ENCODE peak calls at places on chromosomes 5 and 9, in ten cellular contexts. V, G, N, E, R, W, S, I, O and Z are unnamed samples.

GRCh38 chr5:14695152-14695551 is 30.6 kb downstream of the OTULIN start:
- DNase-seq in V (no peak), G (no peak), N (no peak), E (no peak), R (no peak), W (no peak), S (no peak), I (no peak), O (no peak), Z (no peak)

GRCh38 chr5:100464418-100464817 is 70.8 kb upstream of the FAM174A start:
- DNase-seq in V (peak), G (no peak), N (no peak), E (no peak), R (peak), W (no peak), S (no peak), I (no peak), O (no peak), Z (no peak)

GRCh38 chr9:8823131-8823895 is 1023.7 kb upstream of the DMAC1 start:
- DNase-seq in V (no peak), G (no peak), N (no peak), E (no peak), R (no peak), W (no peak), S (no peak), I (no peak), O (no peak), Z (no peak)

GRCh38 chr5:144309265-144309664 is 138.6 kb downstream of the KCTD16 start:
- DNase-seq in V (no peak), G (no peak), N (no peak), E (no peak), R (no peak), W (no peak), S (no peak), I (no peak), O (no peak), Z (no peak)

GRCh38 chr9:105062222-105062850 is 134.4 kb upstream of the ABCA1 start:
- DNase-seq in V (peak), G (no peak), N (no peak), E (no peak), R (no peak), W (no peak), S (no peak), I (no peak), O (no peak), Z (no peak)

GRCh38 chr5:120808606-120809005 is 344.5 kb downstream of the PRR16 start:
- DNase-seq in V (no peak), G (no peak), N (no peak), E (no peak), R (no peak), W (no peak), S (no peak), I (no peak), O (peak), Z (no peak)

GRCh38 chr9:23341346-23341745 is 484.7 kb downstream of the ELAVL2 start:
- DNase-seq in V (no peak), G (no peak), N (no peak), E (no peak), R (no peak), W (no peak), S (no peak), I (no peak), O (no peak), Z (no peak)

GRCh38 chr9:94779101-94779500 is 52.6 kb downstream of the AOPEP start:
- DNase-seq in V (peak), G (no peak), N (no peak), E (no peak), R (no peak), W (no peak), S (no peak), I (no peak), O (no peak), Z (no peak)

GRCh38 chr9:128149001-128149701 is at the start of gene LCN2:
- DNase-seq in V (peak), G (peak), N (no peak), E (no peak), R (peak), W (no peak), S (no peak), I (peak), O (no peak), Z (no peak)

GRCh38 chr5:56543431-56544385 is 271.6 kb upstream of the MAP3K1 start:
- DNase-seq in V (peak), G (no peak), N (no peak), E (no peak), R (peak), W (no peak), S (no peak), I (no peak), O (no peak), Z (no peak)

GRCh38 chr9:87181670-87182069 is 234.4 kb upstream of the GAS1 start:
- DNase-seq in V (no peak), G (no peak), N (no peak), E (peak), R (no peak), W (no peak), S (no peak), I (no peak), O (no peak), Z (no peak)

GRCh38 chr9:29751220-29751619 is 2177.9 kb upstream of the C9orf72 start:
- DNase-seq in V (no peak), G (no peak), N (no peak), E (no peak), R (no peak), W (no peak), S (no peak), I (no peak), O (no peak), Z (no peak)

GRCh38 chr5:172455087-172455381 is 709 bp upstream of the SH3PXD2B start:
- DNase-seq in V (no peak), G (no peak), N (no peak), E (no peak), R (no peak), W (no peak), S (no peak), I (no peak), O (no peak), Z (no peak)

GRCh38 chr5:39209924-39210323 is 9.4 kb downstream of the FYB1 start:
- DNase-seq in V (no peak), G (no peak), N (no peak), E (peak), R (no peak), W (no peak), S (no peak), I (peak), O (no peak), Z (no peak)

GRCh38 chr5:38124321-38124720 is 134.0 kb upstream of the EGFLAM start:
- DNase-seq in V (no peak), G (no peak), N (no peak), E (no peak), R (no peak), W (no peak), S (no peak), I (no peak), O (no peak), Z (no peak)

GRCh38 chr5:4832491-4832890 is 307.6 kb upstream of the ADAMTS16 start:
- DNase-seq in V (no peak), G (no peak), N (no peak), E (no peak), R (no peak), W (no peak), S (no peak), I (no peak), O (peak), Z (no peak)

GRCh38 chr9:88342246-88342645 is 46.0 kb upstream of the SPIN1 start:
- DNase-seq in V (no peak), G (no peak), N (no peak), E (no peak), R (no peak), W (no peak), S (no peak), I (no peak), O (no peak), Z (no peak)

GRCh38 chr9:3151672-3152576 is 308.0 kb upstream of the PUM3 start:
- DNase-seq in V (no peak), G (no peak), N (no peak), E (no peak), R (no peak), W (no peak), S (no peak), I (no peak), O (no peak), Z (no peak)

GRCh38 chr5:173729079-173729765 is 112.8 kb upstream of the BOD1 start:
- DNase-seq in V (no peak), G (no peak), N (no peak), E (no peak), R (no peak), W (no peak), S (no peak), I (no peak), O (no peak), Z (no peak)

GRCh38 chr5:56055859-56056258 is 61.1 kb upstream of the IL6ST start:
- DNase-seq in V (no peak), G (no peak), N (no peak), E (no peak), R (no peak), W (no peak), S (no peak), I (no peak), O (no peak), Z (no peak)

GRCh38 chr5:103546858-103547257 is 15.7 kb downstream of the NUDT12 start:
- DNase-seq in V (no peak), G (no peak), N (no peak), E (peak), R (no peak), W (no peak), S (no peak), I (no peak), O (no peak), Z (no peak)

GRCh38 chr9:132800038-132800648 is 77.9 kb downstream of the AK8 start:
- DNase-seq in V (peak), G (peak), N (no peak), E (peak), R (peak), W (peak), S (peak), I (peak), O (peak), Z (no peak)

GRCh38 chr9:114285166-114285867 is 37.6 kb upstream of the ORM1 start:
- DNase-seq in V (peak), G (peak), N (peak), E (no peak), R (no peak), W (no peak), S (peak), I (peak), O (peak), Z (peak)

GRCh38 chr5:149036168-149036567 is 26.7 kb downstream of the SH3TC2 start:
- DNase-seq in V (no peak), G (no peak), N (no peak), E (no peak), R (no peak), W (no peak), S (no peak), I (no peak), O (no peak), Z (no peak)

GRCh38 chr9:84297162-84297821 is 43.3 kb downstream of the SLC28A3 start:
- DNase-seq in V (no peak), G (no peak), N (no peak), E (no peak), R (no peak), W (no peak), S (no peak), I (no peak), O (no peak), Z (no peak)

GRCh38 chr5:163409384-163409783 is 28.0 kb upstream of the CCNG1 start:
- DNase-seq in V (no peak), G (no peak), N (no peak), E (no peak), R (peak), W (no peak), S (no peak), I (no peak), O (no peak), Z (no peak)

GRCh38 chr9:37433754-37434435 is 11.4 kb downstream of the GRHPR start:
- DNase-seq in V (no peak), G (no peak), N (no peak), E (no peak), R (no peak), W (no peak), S (no peak), I (no peak), O (no peak), Z (no peak)

GRCh38 chr9:114409103-114409780 is 21.5 kb upstream of the AKNA start:
- DNase-seq in V (peak), G (no peak), N (no peak), E (peak), R (no peak), W (no peak), S (no peak), I (no peak), O (no peak), Z (no peak)

GRCh38 chr5:78628260-78629024 is 20.1 kb downstream of the LHFPL2 start:
- DNase-seq in V (no peak), G (no peak), N (no peak), E (no peak), R (no peak), W (no peak), S (no peak), I (no peak), O (no peak), Z (no peak)

GRCh38 chr5:40681351-40682311 is 1.9 kb downstream of the PTGER4 start:
- DNase-seq in V (no peak), G (peak), N (no peak), E (peak), R (no peak), W (peak), S (no peak), I (peak), O (peak), Z (no peak)

GRCh38 chr5:177495243-177496060 is 2.0 kb downstream of the PDLIM7 start:
- DNase-seq in V (peak), G (no peak), N (no peak), E (peak), R (peak), W (no peak), S (peak), I (peak), O (peak), Z (no peak)

GRCh38 chr5:177492841-177493240 is 4.6 kb downstream of the PDLIM7 start:
- DNase-seq in V (no peak), G (no peak), N (no peak), E (no peak), R (no peak), W (no peak), S (no peak), I (no peak), O (no peak), Z (no peak)

GRCh38 chr5:177496111-177497010 is 1.0 kb downstream of the PDLIM7 start:
- DNase-seq in V (peak), G (no peak), N (peak), E (peak), R (peak), W (no peak), S (peak), I (peak), O (peak), Z (peak)

GRCh38 chr5:177493795-177494355 is 3.5 kb downstream of the PDLIM7 start:
- DNase-seq in V (no peak), G (no peak), N (no peak), E (no peak), R (no peak), W (no peak), S (no peak), I (no peak), O (no peak), Z (no peak)

DNA sequence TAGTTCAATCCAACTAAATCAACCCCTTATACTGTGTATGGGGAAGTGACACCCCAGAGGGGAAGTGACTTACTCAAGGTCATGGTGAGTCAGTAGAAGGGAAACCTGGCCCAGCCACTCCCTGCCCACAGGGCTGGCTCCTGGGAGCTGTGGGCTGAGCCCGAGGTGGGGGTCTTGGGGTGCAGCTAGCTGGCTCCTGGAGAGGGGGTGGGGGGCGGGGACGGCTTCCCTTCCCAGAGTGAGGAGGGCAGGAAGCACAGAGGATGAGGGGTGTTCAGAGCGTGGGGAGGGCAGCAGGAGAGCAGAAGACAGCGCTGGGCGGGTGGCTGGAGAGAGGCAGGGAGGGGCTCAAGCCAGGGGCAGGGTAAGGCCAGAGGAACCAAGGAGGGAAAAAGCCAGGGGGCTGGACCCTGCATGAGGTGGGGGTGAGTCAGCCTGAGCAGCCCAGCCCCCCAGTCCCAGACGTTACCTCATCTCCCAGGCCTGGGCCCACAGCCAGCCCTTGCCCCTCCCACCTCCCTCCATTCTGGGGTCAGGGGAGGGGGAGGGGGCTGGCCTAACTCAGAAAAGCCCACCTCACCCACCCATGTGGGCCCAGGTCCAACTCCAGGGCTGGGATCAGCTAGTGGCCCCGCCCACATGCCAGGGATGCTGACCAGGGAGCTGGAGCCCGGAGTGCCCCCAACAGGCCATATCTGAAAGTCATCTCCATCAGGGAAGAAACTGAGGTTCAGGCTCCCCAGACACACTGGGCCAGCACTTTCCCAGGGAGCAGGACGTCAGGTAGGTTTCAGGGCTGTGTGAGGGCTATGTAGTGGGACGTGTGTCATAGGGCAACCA is 2.8 kb downstream of the PDLIM7 start:
- DNase-seq in V (peak), G (no peak), N (no peak), E (peak), R (peak), W (peak), S (peak), I (peak), O (peak), Z (no peak)
- TF ChIP-seq CTCF in V (peak), G (peak), N (peak), E (no peak), R (peak), W (no peak), S (no peak), I (no peak), O (peak), Z (peak)

GRCh38 chr9:109086221-109086620 is 33.5 kb downstream of the TMEM245 start:
- DNase-seq in V (peak), G (no peak), N (no peak), E (peak), R (peak), W (no peak), S (no peak), I (no peak), O (no peak), Z (no peak)
- TF ChIP-seq CTCF in V (no peak), G (no peak), N (no peak), E (no peak), R (no peak), W (no peak), S (no peak), I (no peak), O (no peak), Z (no peak)

GRCh38 chr9:134299883-134300282 is 26.4 kb upstream of the RXRA start:
- DNase-seq in V (no peak), G (peak), N (no peak), E (no peak), R (no peak), W (no peak), S (no peak), I (peak), O (no peak), Z (no peak)
- TF ChIP-seq CTCF in V (no peak), G (no peak), N (no peak), E (no peak), R (no peak), W (no peak), S (no peak), I (no peak), O (no peak), Z (no peak)

GRCh38 chr9:129796029-129796910 is 6.7 kb upstream of the TOR1B start:
- DNase-seq in V (no peak), G (no peak), N (no peak), E (no peak), R (no peak), W (no peak), S (no peak), I (no peak), O (no peak), Z (no peak)

GRCh38 chr9:129798973-129799372 is 4.0 kb upstream of the TOR1B start:
- DNase-seq in V (no peak), G (no peak), N (no peak), E (no peak), R (no peak), W (no peak), S (no peak), I (no peak), O (no peak), Z (no peak)

GRCh38 chr9:129794549-129794948 is 8.4 kb upstream of the TOR1B start:
- DNase-seq in V (no peak), G (no peak), N (no peak), E (no peak), R (no peak), W (no peak), S (no peak), I (no peak), O (no peak), Z (no peak)
- TF ChIP-seq CTCF in V (no peak), G (no peak), N (no peak), E (no peak), R (no peak), W (no peak), S (no peak), I (no peak), O (no peak), Z (no peak)

DNA sequence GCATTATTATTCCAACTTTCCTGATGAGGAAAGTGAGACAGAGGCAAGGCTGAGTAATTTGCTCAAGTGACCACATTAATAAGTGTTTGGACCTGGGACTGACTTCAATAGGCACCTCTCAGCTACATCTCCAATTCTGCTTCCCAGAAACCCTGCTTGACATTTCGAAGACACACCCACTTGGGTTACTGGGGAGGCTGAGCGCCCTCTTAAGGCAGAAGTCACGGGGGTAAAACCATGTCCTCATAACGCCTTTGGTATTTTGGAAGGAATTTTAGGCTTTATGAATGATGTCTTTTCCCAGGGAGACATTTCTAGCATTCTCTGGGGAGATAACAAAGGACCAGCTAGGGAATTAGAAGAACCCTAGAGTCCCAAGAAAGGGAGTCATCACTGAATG is 53.3 kb downstream of the TRPC7 start:
- DNase-seq in V (peak), G (no peak), N (no peak), E (no peak), R (no peak), W (no peak), S (no peak), I (no peak), O (no peak), Z (no peak)
- TF ChIP-seq CTCF in V (no peak), G (no peak), N (no peak), E (no peak), R (no peak), W (no peak), S (no peak), I (no peak), O (no peak), Z (no peak)